ENCODE peak calls at places on chromosomes 6 and 20, in six cellular contexts. One of them, this sample, is unnamed.

GRCh38 chr20:53949319-53949839 is 121.0 kb downstream of the BCAS1 start:
- DNase-seq in GM23338: no peak
- DNase-seq in heart right ventricle: peak; percentile 38
- DNase-seq in DND-41: peak; percentile 79
- DNase-seq in pancreas: no peak
- DNase-seq in PC-3: peak; percentile 98
- DNase-seq in this sample: peak; percentile 66

GRCh38 chr20:9884061-9884460 is 45.2 kb upstream of the PAK5 start:
- DNase-seq in GM23338: peak; percentile 53
- DNase-seq in heart right ventricle: no peak
- DNase-seq in pancreas: no peak
- DNase-seq in DND-41: no peak
- DNase-seq in PC-3: peak; percentile 35
- DNase-seq in this sample: no peak

GRCh38 chr6:12749531-12750379 is 33.2 kb downstream of the PHACTR1 start:
- DNase-seq in DND-41: no peak
- DNase-seq in GM23338: peak; percentile 82
- DNase-seq in pancreas: peak; percentile 60
- DNase-seq in heart right ventricle: peak; percentile 6
- DNase-seq in PC-3: no peak
- DNase-seq in this sample: no peak

GRCh38 chr20:45049904-45050471 is 50.9 kb downstream of the KCNS1 start:
- DNase-seq in GM23338: no peak
- DNase-seq in heart right ventricle: no peak
- DNase-seq in DND-41: peak; percentile 22
- DNase-seq in pancreas: no peak
- DNase-seq in PC-3: no peak
- DNase-seq in this sample: no peak

GRCh38 chr20:57483287-57484050 is 41.5 kb downstream of the CTCFL start:
- DNase-seq in DND-41: no peak
- DNase-seq in pancreas: peak; percentile 3
- DNase-seq in GM23338: no peak
- DNase-seq in heart right ventricle: no peak
- DNase-seq in PC-3: no peak
- DNase-seq in this sample: no peak

GRCh38 chr6:101961357-101961756 is 567.8 kb downstream of the GRIK2 start:
- DNase-seq in pancreas: no peak
- DNase-seq in PC-3: no peak
- DNase-seq in GM23338: peak; percentile 16
- DNase-seq in DND-41: no peak
- DNase-seq in heart right ventricle: no peak
- DNase-seq in this sample: no peak

GRCh38 chr20:19756756-19757486 is 1.1 kb upstream of the RIN2 start:
- DNase-seq in PC-3: peak; percentile 23
- DNase-seq in DND-41: no peak
- DNase-seq in heart right ventricle: no peak
- DNase-seq in pancreas: no peak
- DNase-seq in GM23338: no peak
- DNase-seq in this sample: no peak

GRCh38 chr6:132236744-132237143 is 164.5 kb downstream of the MOXD1 start:
- DNase-seq in PC-3: no peak
- DNase-seq in GM23338: peak; percentile 70
- DNase-seq in pancreas: no peak
- DNase-seq in DND-41: no peak
- DNase-seq in heart right ventricle: no peak
- DNase-seq in this sample: no peak

GRCh38 chr6:28081486-28081751 is 1.1 kb downstream of the ZNF165 start:
- DNase-seq in PC-3: no peak
- DNase-seq in pancreas: no peak
- DNase-seq in GM23338: no peak
- DNase-seq in heart right ventricle: no peak
- DNase-seq in DND-41: peak; percentile 60
- DNase-seq in this sample: no peak

GRCh38 chr20:5714261-5715041 is 35.8 kb upstream of the SHLD1 start:
- DNase-seq in heart right ventricle: no peak
- DNase-seq in GM23338: peak; percentile 81
- DNase-seq in pancreas: no peak
- DNase-seq in PC-3: peak; percentile 76
- DNase-seq in DND-41: peak; percentile 59
- DNase-seq in this sample: peak; percentile 83

DNA sequence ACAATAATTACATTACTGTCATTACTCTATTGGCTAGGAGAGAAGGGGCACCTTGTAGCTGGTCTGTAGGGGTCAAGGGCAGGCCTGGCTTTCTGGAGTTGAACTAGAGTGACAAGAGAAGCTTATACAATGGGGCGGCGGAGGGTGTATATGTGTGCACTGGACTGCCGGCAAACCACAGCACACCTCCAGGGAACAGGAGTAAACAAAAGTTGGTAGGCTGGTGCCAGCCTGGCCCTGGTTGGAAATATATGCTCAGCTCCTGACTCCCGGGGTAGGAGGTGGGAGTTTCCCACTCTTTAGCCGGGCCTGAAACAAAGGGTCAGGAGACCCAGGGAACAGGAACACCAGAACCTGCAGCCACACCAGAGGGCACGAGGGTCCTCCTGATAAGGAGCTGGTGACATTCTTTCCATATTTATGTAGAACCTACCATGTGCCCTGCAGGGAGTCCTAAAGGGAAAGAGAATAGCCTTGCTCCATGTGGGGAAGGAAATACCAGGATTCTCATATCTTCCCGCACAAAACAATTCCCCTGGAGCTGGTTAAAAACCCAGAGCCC is 5.1 kb downstream of the C6orf132 start:
- DNase-seq in PC-3: peak; percentile 77
- DNase-seq in heart right ventricle: no peak
- DNase-seq in GM23338: peak; percentile 74
- DNase-seq in DND-41: no peak
- DNase-seq in pancreas: no peak
- DNase-seq in this sample: no peak
- H3K4me3 ChIP-seq in PC-3: peak overlapping the region; percentile 51
- H3K4me3 ChIP-seq in heart right ventricle: no peak overlapping the region
- H3K4me3 ChIP-seq in GM23338: peak overlapping the region; percentile 43
- H3K4me3 ChIP-seq in DND-41: no peak overlapping the region
- H3K4me3 ChIP-seq in pancreas: no peak overlapping the region
- H3K4me3 ChIP-seq in this sample: no peak overlapping the region

GRCh38 chr20:17910828-17911294 is 57.7 kb downstream of the SNX5 start:
- DNase-seq in GM23338: peak; percentile 30
- DNase-seq in DND-41: no peak
- DNase-seq in pancreas: no peak
- DNase-seq in heart right ventricle: no peak
- DNase-seq in PC-3: peak; percentile 24
- DNase-seq in this sample: no peak
- TF ChIP-seq CTCF in GM23338: no peak
- TF ChIP-seq CTCF in DND-41: no peak
- TF ChIP-seq CTCF in pancreas: no peak
- TF ChIP-seq CTCF in heart right ventricle: no peak
- TF ChIP-seq CTCF in PC-3: no peak
- TF ChIP-seq CTCF in this sample: no peak

DNA sequence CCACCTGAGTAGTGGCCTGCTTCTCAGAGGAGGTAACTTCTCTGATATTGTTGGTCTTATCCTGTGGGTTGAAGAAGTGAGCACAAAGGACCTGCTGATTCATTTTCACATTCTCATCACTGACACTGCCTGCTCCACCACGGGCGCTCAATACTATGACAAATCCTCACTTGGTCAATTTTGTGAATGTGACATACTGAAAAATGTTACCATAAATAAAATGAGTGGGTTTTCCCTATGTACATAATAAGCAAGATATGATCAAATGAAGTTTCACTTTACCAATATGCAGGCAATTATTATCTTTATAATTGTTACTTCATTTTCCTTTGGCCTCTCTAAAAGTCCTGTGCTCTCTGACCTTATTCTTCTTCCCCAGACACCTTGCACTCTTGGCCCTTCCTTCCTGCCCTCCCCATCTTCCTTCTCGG is 71.5 kb upstream of the RIPOR2 start:
- DNase-seq in GM23338: no peak
- DNase-seq in PC-3: no peak
- DNase-seq in DND-41: no peak
- DNase-seq in pancreas: no peak
- DNase-seq in heart right ventricle: no peak
- DNase-seq in this sample: no peak
- H3K4me1 ChIP-seq in GM23338: no peaks in the 10 kb centered on the region
- H3K4me1 ChIP-seq in PC-3: peaks cover 33% of the 10 kb centered on the region
- H3K4me1 ChIP-seq in DND-41: peaks cover 59% of the 10 kb centered on the region
- H3K4me1 ChIP-seq in pancreas: peaks cover 3% of the 10 kb centered on the region
- H3K4me1 ChIP-seq in heart right ventricle: no peaks in the 10 kb centered on the region
- H3K4me1 ChIP-seq in this sample: peaks cover 64% of the 10 kb centered on the region

GRCh38 chr6:31945507-31946369 is at the start of gene CFB:
- DNase-seq in GM23338: peak; percentile 46
- DNase-seq in DND-41: no peak
- DNase-seq in PC-3: peak; percentile 79
- DNase-seq in heart right ventricle: peak; percentile 58
- DNase-seq in pancreas: peak; percentile 78
- DNase-seq in this sample: no peak
- H3K4me3 ChIP-seq in GM23338: no peak within 1 kb of the TSS
- H3K4me3 ChIP-seq in DND-41: no peak within 1 kb of the TSS
- H3K4me3 ChIP-seq in PC-3: peak within 1 kb of the TSS; percentile 29
- H3K4me3 ChIP-seq in heart right ventricle: no peak within 1 kb of the TSS
- H3K4me3 ChIP-seq in pancreas: no peak within 1 kb of the TSS
- H3K4me3 ChIP-seq in this sample: no peak within 1 kb of the TSS

GRCh38 chr20:50284811-50285375 is 94.3 kb downstream of the CEBPB start:
- DNase-seq in pancreas: no peak
- DNase-seq in heart right ventricle: peak; percentile 58
- DNase-seq in DND-41: no peak
- DNase-seq in GM23338: no peak
- DNase-seq in PC-3: no peak
- DNase-seq in this sample: no peak

GRCh38 chr20:50287512-50287911 is 96.9 kb downstream of the CEBPB start:
- DNase-seq in heart right ventricle: no peak
- DNase-seq in pancreas: no peak
- DNase-seq in PC-3: no peak
- DNase-seq in GM23338: no peak
- DNase-seq in DND-41: no peak
- DNase-seq in this sample: no peak

GRCh38 chr20:50285376-50286173 is 94.9 kb downstream of the CEBPB start:
- DNase-seq in DND-41: no peak
- DNase-seq in GM23338: no peak
- DNase-seq in PC-3: peak; percentile 34
- DNase-seq in pancreas: no peak
- DNase-seq in heart right ventricle: no peak
- DNase-seq in this sample: no peak

GRCh38 chr20:50286609-50287008 is 96.0 kb downstream of the CEBPB start:
- DNase-seq in PC-3: peak; percentile 46
- DNase-seq in pancreas: no peak
- DNase-seq in heart right ventricle: no peak
- DNase-seq in DND-41: no peak
- DNase-seq in GM23338: no peak
- DNase-seq in this sample: no peak

DNA sequence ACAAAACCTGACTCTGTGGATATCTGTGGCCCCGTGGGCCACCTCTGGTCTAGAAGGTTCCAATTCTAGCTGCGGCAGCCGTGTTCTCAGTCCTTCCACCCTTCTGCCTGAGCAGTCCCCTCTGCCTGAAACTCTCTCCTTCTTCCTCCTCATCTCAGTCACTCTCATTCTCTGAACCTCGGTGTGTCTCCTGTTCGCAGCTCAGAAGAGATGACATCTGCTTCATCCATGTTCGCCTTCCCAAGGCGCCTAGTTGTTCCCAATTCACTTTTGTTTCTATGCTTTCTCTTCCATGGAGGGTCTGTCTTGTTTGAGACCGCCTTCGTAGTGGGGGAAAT is 95.5 kb downstream of the CEBPB start:
- DNase-seq in GM23338: no peak
- DNase-seq in PC-3: no peak
- DNase-seq in pancreas: no peak
- DNase-seq in DND-41: no peak
- DNase-seq in heart right ventricle: no peak
- DNase-seq in this sample: no peak
- TF ChIP-seq CTCF in GM23338: no peak
- TF ChIP-seq CTCF in PC-3: no peak
- TF ChIP-seq CTCF in pancreas: no peak
- TF ChIP-seq CTCF in DND-41: no peak
- TF ChIP-seq CTCF in heart right ventricle: no peak
- TF ChIP-seq CTCF in this sample: no peak

DNA sequence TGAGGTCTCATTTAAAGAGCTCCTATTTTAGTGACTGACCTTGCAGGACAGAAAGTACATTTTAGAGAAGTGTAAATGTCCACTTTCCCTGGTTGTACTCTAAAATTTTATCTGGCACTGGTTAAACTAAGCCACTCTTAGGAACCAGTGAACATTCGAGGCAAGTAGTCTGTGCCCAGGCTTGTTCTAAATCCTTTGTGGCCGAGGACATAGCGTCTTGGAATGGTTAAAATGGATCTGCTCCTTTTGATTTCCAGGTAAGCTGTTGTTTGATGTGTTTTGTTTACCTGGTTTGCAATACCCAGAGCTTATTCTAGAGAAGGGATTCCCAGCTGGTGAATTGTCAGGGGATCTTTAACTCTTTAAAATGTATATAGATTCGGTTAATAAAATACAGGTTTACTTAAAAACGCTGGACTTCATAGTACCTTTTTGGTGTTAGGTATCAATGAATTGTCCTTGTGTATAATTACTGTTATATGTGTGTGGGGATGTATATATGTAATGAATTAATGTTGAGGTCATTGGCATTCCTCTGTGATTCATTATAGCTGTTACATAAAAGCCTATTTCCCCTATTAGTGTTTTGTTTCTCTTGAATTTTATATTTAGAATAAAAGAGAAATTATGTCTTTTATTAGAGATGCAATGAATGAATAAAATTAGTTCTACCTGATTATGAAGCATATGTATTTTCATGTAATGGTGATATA is 15.8 kb downstream of the SNX9 start:
- DNase-seq in PC-3: no peak
- DNase-seq in GM23338: no peak
- DNase-seq in pancreas: no peak
- DNase-seq in DND-41: no peak
- DNase-seq in heart right ventricle: no peak
- DNase-seq in this sample: no peak
- H3K4me1 ChIP-seq in PC-3: peaks cover 42% of the 10 kb centered on the region
- H3K4me1 ChIP-seq in GM23338: peaks cover 44% of the 10 kb centered on the region
- H3K4me1 ChIP-seq in pancreas: no peaks in the 10 kb centered on the region
- H3K4me1 ChIP-seq in DND-41: peaks cover 12% of the 10 kb centered on the region
- H3K4me1 ChIP-seq in heart right ventricle: peaks cover 27% of the 10 kb centered on the region
- H3K4me1 ChIP-seq in this sample: peaks cover 18% of the 10 kb centered on the region